ENCODE peak calls at places on chromosomes 5 and 9, in seven cellular contexts. D is NCI-H446; W is mesothelial cell of epicardium; L is activated T-cell treated with anti-CD3 and anti-CD28 coated beads, Interleukin-2, amount 50 U/mL, for 24 hours; N is amniotic stem cell; V is NCI-H1105 treated with DMSO at 0.1 percent for 48 hours; C is IMR-90. H is an unnamed sample.

GRCh38 chr5:58072202-58072791 is 387.6 kb downstream of the PLK2 start:
- DNase-seq in D (no peak), W (no peak), L (no peak), N (no peak), V (no peak), C (no peak), H (no peak)

GRCh38 chr5:1796371-1797108 is 3.1 kb downstream of the MRPL36 start:
- DNase-seq in D (no peak), W (no peak), L (no peak), N (no peak), V (no peak), C (no peak), H (no peak)

GRCh38 chr9:118721923-118722322 is 647.3 kb downstream of the BRINP1 start:
- DNase-seq in D (no peak), W (no peak), L (no peak), N (no peak), V (no peak), C (no peak), H (no peak)

GRCh38 chr5:176547811-176548210 is 1.3 kb upstream of the CDHR2 start:
- DNase-seq in D (no peak), W (no peak), L (no peak), N (no peak), V (no peak), C (no peak), H (no peak)

GRCh38 chr9:94610181-94610591 is 16.6 kb upstream of the FBP2 start:
- DNase-seq in D (no peak), W (no peak), L (no peak), N (no peak), V (no peak), C (no peak), H (no peak)

GRCh38 chr9:130661461-130662098 is 2.8 kb upstream of the PRDM12 start:
- DNase-seq in D (no peak), W (no peak), L (no peak), N (no peak), V (no peak), C (no peak), H (no peak)

GRCh38 chr9:98775831-98776441 is 20.4 kb downstream of the ANKS6 start:
- DNase-seq in D (peak), W (no peak), L (no peak), N (peak), V (peak), C (peak), H (peak)

GRCh38 chr5:79736528-79737514 is 47.2 kb downstream of the CMYA5 start:
- DNase-seq in D (no peak), W (no peak), L (no peak), N (no peak), V (no peak), C (no peak), H (no peak)

GRCh38 chr9:107158321-107158720 is 124.8 kb upstream of the RAD23B start:
- DNase-seq in D (no peak), W (no peak), L (no peak), N (peak), V (peak), C (peak), H (peak)

GRCh38 chr9:89956907-89957306 is 352.1 kb downstream of the GADD45G start:
- DNase-seq in D (no peak), W (no peak), L (no peak), N (no peak), V (no peak), C (no peak), H (no peak)

GRCh38 chr5:77305921-77306320 is 95.4 kb downstream of the PDE8B start:
- DNase-seq in D (peak), W (no peak), L (no peak), N (no peak), V (no peak), C (peak), H (no peak)

GRCh38 chr5:138245717-138246116 is 28.7 kb downstream of the GFRA3 start:
- DNase-seq in D (no peak), W (no peak), L (no peak), N (no peak), V (no peak), C (no peak), H (no peak)

GRCh38 chr9:93107151-93107824 is 11.3 kb downstream of the CARD19 start:
- DNase-seq in D (no peak), W (no peak), L (no peak), N (no peak), V (no peak), C (no peak), H (no peak)

GRCh38 chr9:132182609-132183073 is 20.8 kb downstream of the NTNG2 start:
- DNase-seq in D (peak), W (no peak), L (no peak), N (no peak), V (no peak), C (no peak), H (no peak)

GRCh38 chr9:117938086-117938485 is 233.9 kb downstream of the TLR4 start:
- DNase-seq in D (no peak), W (no peak), L (no peak), N (no peak), V (no peak), C (no peak), H (no peak)

GRCh38 chr9:42396318-42396717 is 212.9 kb downstream of the SPATA31A6 start:
- DNase-seq in D (no peak), W (no peak), L (no peak), N (no peak), V (no peak), C (no peak), H (no peak)

GRCh38 chr5:149724884-149725283 is 5.2 kb upstream of the PPARGC1B start:
- DNase-seq in D (peak), W (no peak), L (no peak), N (no peak), V (no peak), C (no peak), H (no peak)

GRCh38 chr5:58188287-58188651 is 271.6 kb downstream of the PLK2 start:
- DNase-seq in D (no peak), W (no peak), L (no peak), N (peak), V (no peak), C (peak), H (peak)

GRCh38 chr5:91219803-91220371 is 163.2 kb downstream of the ARRDC3 start:
- DNase-seq in D (no peak), W (no peak), L (peak), N (no peak), V (no peak), C (peak), H (peak)

GRCh38 chr9:32454280-32454679 is 69.8 kb downstream of the ACO1 start:
- DNase-seq in D (no peak), W (no peak), L (no peak), N (no peak), V (no peak), C (no peak), H (no peak)

H was measured in SW 1271.